ENCODE peak calls at places on chromosome 1, in eight cellular contexts. C is H1, V is A549, U is SJCRH30, A is stomach, M is thyroid gland, G is heart left ventricle, Q is ovary. H is an unnamed sample.

GRCh38 chr1:28560886-28561285 is 8.0 kb downstream of the TRNAU1AP start:
- DNase-seq in A (no peak), Q (no peak), V (no peak), M (no peak), U (no peak), C (no peak), G (no peak), H (no peak)

GRCh38 chr1:116847688-116848531 is 61.8 kb upstream of the PTGFRN start:
- DNase-seq in U (peak; percentile 28), G (peak; percentile 66), C (no peak), Q (no peak), A (no peak), M (no peak), V (no peak), H (no peak)

GRCh38 chr1:14704846-14705245 is 106.4 kb downstream of the KAZN start:
- DNase-seq in M (no peak), V (no peak), U (no peak), Q (no peak), C (no peak), A (no peak), G (no peak), H (no peak)

GRCh38 chr1:151905070-151905442 is 4.3 kb downstream of the THEM4 start:
- DNase-seq in M (peak; percentile 69), Q (peak; percentile 20), U (no peak), A (no peak), V (no peak), G (no peak), C (no peak), H (no peak)

GRCh38 chr1:177328251-177328650 is 157.5 kb downstream of the BRINP2 start:
- DNase-seq in G (no peak), C (no peak), M (no peak), Q (no peak), U (no peak), V (no peak), A (no peak), H (no peak)

GRCh38 chr1:81287681-81288080 is 513.1 kb upstream of the ADGRL2 start:
- DNase-seq in U (no peak), M (no peak), C (no peak), Q (no peak), V (no peak), G (no peak), A (no peak), H (no peak)

GRCh38 chr1:37845049-37845646 is 14.2 kb downstream of the MTF1 start:
- DNase-seq in U (no peak), Q (no peak), M (no peak), V (no peak), C (no peak), A (no peak), G (no peak), H (no peak)

GRCh38 chr1:7010534-7011200 is 225.4 kb downstream of the CAMTA1 start:
- DNase-seq in C (no peak), A (no peak), M (no peak), V (no peak), G (no peak), Q (no peak), U (no peak), H (no peak)

GRCh38 chr1:74470262-74470661 is 42.1 kb downstream of the LRRC53 start:
- DNase-seq in Q (no peak), M (no peak), A (no peak), V (no peak), C (no peak), G (peak; percentile 41), U (no peak), H (no peak)

GRCh38 chr1:7207875-7208646 is 422.8 kb downstream of the CAMTA1 start:
- DNase-seq in V (peak; percentile 67), G (peak; percentile 31), A (peak; percentile 63), M (peak; percentile 21), Q (no peak), U (peak; percentile 79), C (peak; percentile 59), H (peak; percentile 73)

GRCh38 chr1:115170972-115171392 is 81.7 kb upstream of the TSPAN2 start:
- DNase-seq in C (no peak), U (no peak), Q (no peak), V (no peak), A (no peak), G (no peak), M (no peak), H (no peak)

GRCh38 chr1:159781992-159782391 is 1.2 kb downstream of the DUSP23 start:
- DNase-seq in Q (no peak), G (no peak), V (no peak), C (no peak), U (no peak), M (no peak), A (no peak), H (no peak)
- H3K4me3 ChIP-seq in Q (no peak overlapping the region), G (no peak overlapping the region), V (peak overlapping the region; percentile 64), C (peak overlapping the region; percentile 75), U (no peak overlapping the region), M (peak overlapping the region; percentile 93), A (peak overlapping the region; percentile 98), H (no peak overlapping the region)

DNA sequence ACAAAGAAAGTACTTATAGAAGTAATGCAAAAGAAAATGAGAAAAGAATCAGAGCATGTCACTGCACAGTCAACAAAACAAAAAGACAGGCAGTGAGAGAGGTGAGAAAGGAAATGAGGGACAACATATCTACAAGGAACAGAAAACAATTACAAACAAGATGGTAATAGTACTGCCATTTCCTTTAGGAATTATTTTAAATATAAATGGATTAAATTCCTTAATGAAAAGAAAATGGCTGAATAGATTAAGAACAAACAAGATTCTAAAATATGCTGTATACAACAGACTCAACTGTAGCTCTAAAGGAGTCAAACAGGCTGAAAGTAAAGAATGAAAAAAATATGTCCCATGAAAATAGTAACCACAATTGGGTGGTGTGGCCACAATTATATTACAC is 22.1 kb upstream of the ZNF124 start:
- DNase-seq in A (no peak), V (no peak), C (no peak), Q (no peak), G (no peak), M (no peak), U (no peak), H (no peak)
- H3K9me3 ChIP-seq in A (peaks cover 65% of the 10 kb centered on the region), V (peaks cover 79% of the 10 kb centered on the region), C (peaks cover 18% of the 10 kb centered on the region), Q (no peaks in the 10 kb centered on the region), G (peaks cover 68% of the 10 kb centered on the region), M (no peaks in the 10 kb centered on the region), U (peaks cover 32% of the 10 kb centered on the region), H (no peaks in the 10 kb centered on the region)

DNA sequence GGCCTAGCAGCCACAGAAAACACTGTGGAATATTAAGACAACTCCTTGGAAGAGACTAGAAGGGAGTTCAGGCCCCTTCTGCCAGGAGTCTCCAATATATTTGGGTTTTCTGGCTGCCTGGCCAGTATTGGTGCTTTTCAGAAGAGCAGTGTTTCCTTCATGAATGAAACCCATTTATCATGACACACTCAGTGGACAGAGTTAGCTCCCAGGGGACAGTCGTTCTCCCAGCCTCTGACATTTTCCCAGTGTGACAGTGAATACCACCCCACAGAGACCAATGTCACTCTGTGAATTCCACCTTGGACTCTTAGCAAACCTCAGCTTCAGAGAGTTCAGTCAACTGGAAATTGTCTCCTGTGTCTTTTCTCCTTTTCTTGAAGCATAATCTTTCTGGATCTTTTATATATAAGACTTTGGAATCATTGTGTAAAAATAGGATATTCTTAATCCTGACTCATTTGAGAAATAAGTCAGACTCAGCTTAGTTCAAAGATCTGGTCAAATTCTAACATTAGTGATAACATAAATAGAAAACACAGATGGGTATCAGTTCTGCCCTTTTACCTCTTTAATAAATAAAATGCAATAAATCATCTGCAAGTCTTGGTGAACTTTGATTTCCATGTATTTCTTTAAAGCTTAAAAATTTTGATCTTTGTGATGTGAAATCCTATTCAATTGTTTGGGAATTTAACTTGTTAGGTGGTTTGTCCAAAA is 40.4 kb downstream of the GNG12 start:
- DNase-seq in M (no peak), C (no peak), G (no peak), A (no peak), U (no peak), V (no peak), Q (no peak), H (no peak)
- H3K4me3 ChIP-seq in M (no peak overlapping the region), C (no peak overlapping the region), G (no peak overlapping the region), A (no peak overlapping the region), U (no peak overlapping the region), V (peak overlapping the region; percentile 18), Q (no peak overlapping the region), H (no peak overlapping the region)

GRCh38 chr1:2847086-2847850 is 45.8 kb upstream of the TTC34 start:
- DNase-seq in V (no peak), C (no peak), A (no peak), Q (no peak), G (no peak), M (no peak), U (no peak), H (no peak)
- H3K9me3 ChIP-seq in V (peaks cover 4% of the 10 kb centered on the region), C (peaks cover 91% of the 10 kb centered on the region), A (peaks cover 16% of the 10 kb centered on the region), Q (no peaks in the 10 kb centered on the region), G (no peaks in the 10 kb centered on the region), M (no peaks in the 10 kb centered on the region), U (no peaks in the 10 kb centered on the region), H (no peaks in the 10 kb centered on the region)

DNA sequence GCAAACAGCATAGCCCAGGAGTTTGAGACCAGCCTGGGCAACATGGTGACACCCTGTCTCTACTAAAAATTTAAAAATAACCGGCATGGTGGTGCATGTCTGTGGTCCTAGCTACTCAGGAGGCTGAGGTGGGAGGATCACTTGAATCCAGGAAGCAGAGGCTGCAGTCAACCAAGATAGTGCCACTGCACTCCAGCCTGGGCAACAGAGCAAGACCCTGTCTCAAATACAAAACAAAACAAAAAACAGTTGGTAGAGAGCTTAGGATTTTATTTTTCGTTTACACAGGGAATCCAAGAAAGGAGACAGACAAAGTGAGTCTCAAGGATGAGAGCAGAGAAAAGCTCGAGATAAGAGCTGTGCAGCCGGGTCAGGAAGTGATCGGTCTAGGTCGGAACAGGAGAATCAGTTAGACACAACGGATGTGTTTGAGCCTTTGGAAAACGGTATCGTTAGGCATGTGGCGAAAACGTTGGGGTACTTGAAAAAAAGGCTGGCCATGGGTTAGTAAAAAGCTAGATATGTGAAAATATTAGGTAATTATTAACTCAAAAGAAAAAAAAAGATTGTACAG is 1.7 kb upstream of the MIB2 start:
- DNase-seq in Q (no peak), V (no peak), G (no peak), A (no peak), M (no peak), U (no peak), C (no peak), H (no peak)
- H3K4me3 ChIP-seq in Q (peak overlapping the region; percentile 92), V (no peak overlapping the region), G (peak overlapping the region; percentile 89), A (peak overlapping the region; percentile 89), M (peak overlapping the region; percentile 91), U (no peak overlapping the region), C (peak overlapping the region; percentile 97), H (peak overlapping the region; percentile 74)